ENCODE peak calls at places on chromosomes 2 and 18, in seven cellular contexts. T, B, L, Z, K, J and E are unnamed samples.

GRCh38 chr2:116988303-116988702 is 826.2 kb upstream of the DDX18 start:
- DNase-seq in Z (no peak), J (no peak), K (no peak), L (no peak), T (no peak), B (peak), E (no peak)

GRCh38 chr18:12282436-12283039 is 25.5 kb upstream of the TUBB6 start:
- DNase-seq in J (no peak), Z (no peak), L (no peak), T (no peak), B (peak), K (peak), E (no peak)

GRCh38 chr2:186771395-186771794 is 77.5 kb downstream of the FAM171B start:
- DNase-seq in T (no peak), L (no peak), J (no peak), K (peak), Z (no peak), B (no peak), E (no peak)

GRCh38 chr18:55321268-55322175 is 266.5 kb downstream of the TCF4 start:
- DNase-seq in K (peak), J (peak), L (no peak), B (peak), Z (peak), T (peak), E (peak)

GRCh38 chr18:49849331-49850217 is 36.2 kb upstream of the ACAA2 start:
- DNase-seq in J (no peak), T (peak), K (peak), L (peak), Z (no peak), B (peak), E (no peak)

GRCh38 chr18:49731860-49732311 is 81.4 kb downstream of the ACAA2 start:
- DNase-seq in J (no peak), Z (no peak), B (peak), K (no peak), T (no peak), L (no peak), E (no peak)

GRCh38 chr18:61676763-61677434 is 215.9 kb downstream of the RNF152 start:
- DNase-seq in Z (no peak), B (no peak), T (no peak), J (no peak), K (peak), L (no peak), E (no peak)

GRCh38 chr2:128260239-128261138 is 58.2 kb downstream of the HS6ST1 start:
- DNase-seq in L (peak), B (peak), Z (no peak), T (peak), K (peak), J (peak), E (no peak)

GRCh38 chr2:111662771-111663470 is 221.1 kb downstream of the ANAPC1 start:
- DNase-seq in Z (peak), J (no peak), T (no peak), L (no peak), B (peak), K (no peak), E (peak)

GRCh38 chr2:220219371-220219770 is 591.9 kb downstream of the SLC4A3 start:
- DNase-seq in Z (no peak), J (no peak), T (peak), K (no peak), L (no peak), B (peak), E (no peak)

GRCh38 chr2:172427990-172428840 is 829 bp downstream of the ITGA6 start:
- DNase-seq in J (peak), Z (peak), L (no peak), B (no peak), K (no peak), T (no peak), E (peak)

GRCh38 chr18:62957885-62958472 is 242.6 kb downstream of the PHLPP1 start:
- DNase-seq in Z (peak), B (peak), L (peak), K (peak), T (no peak), J (peak), E (peak)

GRCh38 chr2:142734770-142735169 is 142.7 kb upstream of the KYNU start:
- DNase-seq in L (no peak), B (peak), T (no peak), J (no peak), Z (no peak), K (no peak), E (no peak)

GRCh38 chr2:237092506-237092905 is 6.8 kb downstream of the COPS8 start:
- DNase-seq in Z (no peak), T (no peak), B (no peak), K (no peak), L (no peak), J (no peak), E (no peak)

GRCh38 chr2:184628051-184628450 is 29.7 kb downstream of the ZNF804A start:
- DNase-seq in K (no peak), T (no peak), L (no peak), J (no peak), Z (no peak), B (no peak), E (no peak)

GRCh38 chr18:74477771-74478170 is 18.4 kb upstream of the CNDP2 start:
- DNase-seq in B (no peak), Z (no peak), T (no peak), K (no peak), J (no peak), L (no peak), E (no peak)

GRCh38 chr18:69664399-69664798 is 263.7 kb downstream of the DOK6 start:
- DNase-seq in T (no peak), L (no peak), K (no peak), B (no peak), J (no peak), Z (no peak), E (no peak)

GRCh38 chr2:234447189-234447588 is 49.7 kb downstream of the ARL4C start:
- DNase-seq in L (no peak), J (no peak), T (peak), Z (no peak), B (no peak), K (no peak), E (no peak)

GRCh38 chr2:163351966-163352365 is 383.8 kb downstream of the FIGN start:
- DNase-seq in B (no peak), Z (no peak), T (no peak), J (no peak), L (no peak), K (no peak), E (no peak)

GRCh38 chr2:1584691-1585485 is 159.4 kb downstream of the PXDN start:
- DNase-seq in L (peak), B (no peak), T (no peak), K (peak), J (no peak), Z (no peak), E (no peak)

GRCh38 chr18:74290831-74291770 is 662 bp downstream of the CYB5A start:
- DNase-seq in J (no peak), B (peak), T (no peak), Z (peak), L (no peak), K (no peak), E (peak)

GRCh38 chr2:61633250-61633649 is 95.1 kb upstream of the XPO1 start:
- DNase-seq in T (no peak), B (no peak), Z (no peak), L (no peak), J (no peak), K (no peak), E (no peak)
- TF ChIP-seq CTCF in T (no peak), B (no peak), Z (peak), L (no peak), J (no peak), K (peak), E (no peak)

DNA sequence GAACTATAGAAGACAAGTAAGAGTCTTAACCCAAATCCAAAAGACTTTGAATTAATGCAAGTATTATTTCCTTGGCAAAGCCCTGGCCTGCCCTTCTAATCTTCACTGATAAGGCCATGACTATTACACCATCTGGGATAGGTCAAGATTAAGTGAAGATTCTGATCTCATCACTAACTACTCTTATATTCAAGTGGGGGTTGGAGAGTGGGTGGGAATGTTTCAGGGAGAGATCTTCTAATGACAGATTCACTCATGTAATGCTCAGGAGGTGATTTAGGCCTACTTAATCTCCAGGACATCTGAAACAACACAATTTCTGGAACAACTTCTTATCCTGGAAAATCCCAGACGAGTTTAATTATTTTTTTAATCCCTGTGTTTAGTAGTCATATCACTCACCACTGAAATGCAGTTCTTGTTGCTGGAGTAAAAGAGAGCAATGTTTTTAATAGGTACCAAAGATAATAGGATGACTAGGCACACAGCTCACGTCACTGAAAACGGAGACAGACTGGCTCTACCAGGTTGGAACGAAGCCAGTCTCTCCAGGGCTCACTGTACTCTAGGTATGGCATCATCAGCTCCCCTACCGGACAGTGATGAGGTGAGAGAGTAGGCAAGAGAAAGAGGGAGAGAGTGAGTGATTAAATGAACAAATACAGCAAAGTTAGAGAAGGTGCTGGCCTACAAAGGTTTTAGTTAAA is 133.1 kb downstream of the NCKAP5 start:
- DNase-seq in T (peak), J (no peak), Z (no peak), B (peak), K (peak), L (no peak), E (no peak)
- TF ChIP-seq CTCF in T (peak), J (no peak), Z (no peak), B (peak), K (peak), L (no peak), E (no peak)

GRCh38 chr2:199480966-199481365 is 23.2 kb upstream of the SATB2 start:
- DNase-seq in B (no peak), K (no peak), J (no peak), T (no peak), L (no peak), Z (no peak), E (no peak)

GRCh38 chr2:199490049-199490448 is 32.3 kb upstream of the SATB2 start:
- DNase-seq in L (no peak), Z (no peak), B (no peak), K (no peak), J (no peak), T (no peak), E (no peak)

GRCh38 chr2:199488772-199489400 is 31.1 kb upstream of the SATB2 start:
- DNase-seq in K (peak), Z (peak), J (peak), B (peak), L (peak), T (no peak), E (peak)

GRCh38 chr2:199485732-199486335 is 28.1 kb upstream of the SATB2 start:
- DNase-seq in L (peak), Z (peak), K (peak), T (no peak), B (peak), J (peak), E (peak)

DNA sequence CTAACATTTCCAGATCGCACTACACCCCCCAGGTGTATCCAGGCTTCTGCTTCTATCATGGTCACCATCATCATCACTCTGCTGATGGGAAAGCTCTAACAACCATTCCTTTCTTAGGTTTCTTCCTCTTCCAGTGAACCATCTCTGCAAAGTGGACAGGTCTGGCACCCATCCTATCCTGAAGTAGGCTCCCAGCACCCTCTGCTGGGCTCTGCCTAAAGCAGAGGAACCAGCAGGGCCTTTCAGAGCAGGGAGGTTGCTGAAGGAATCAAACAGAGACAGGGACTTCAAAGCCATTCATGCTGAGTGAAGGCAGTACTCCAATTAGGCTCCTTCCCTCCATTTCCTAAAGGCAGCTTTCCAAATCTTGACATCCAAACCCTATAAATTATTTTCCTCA is 27.2 kb upstream of the SATB2 start:
- DNase-seq in B (no peak), K (peak), Z (no peak), J (no peak), L (peak), T (no peak), E (peak)
- TF ChIP-seq CTCF in B (no peak), K (peak), Z (no peak), J (no peak), L (peak), T (no peak), E (peak)

GRCh38 chr2:26298286-26298637 is 47.7 kb upstream of the SELENOI start:
- DNase-seq in J (no peak), K (no peak), T (no peak), L (no peak), Z (no peak), B (no peak), E (no peak)

GRCh38 chr2:26297061-26297460 is 48.9 kb upstream of the SELENOI start:
- DNase-seq in L (no peak), K (no peak), T (no peak), Z (no peak), B (no peak), J (no peak), E (no peak)

GRCh38 chr2:26298638-26299393 is 47.1 kb upstream of the SELENOI start:
- DNase-seq in L (no peak), T (peak), Z (peak), K (peak), B (peak), J (no peak), E (peak)

GRCh38 chr2:26300234-26300641 is 45.7 kb upstream of the SELENOI start:
- DNase-seq in T (peak), J (no peak), B (peak), K (no peak), Z (peak), L (no peak), E (no peak)

GRCh38 chr2:26299488-26300092 is 46.4 kb upstream of the SELENOI start:
- DNase-seq in B (peak), J (peak), L (no peak), K (peak), T (no peak), Z (peak), E (peak)
- TF ChIP-seq CTCF in B (no peak), J (no peak), L (no peak), K (no peak), T (no peak), Z (no peak), E (no peak)

GRCh38 chr2:164655750-164656149 is 34.5 kb upstream of the GRB14 start:
- DNase-seq in B (no peak), Z (no peak), L (no peak), J (no peak), T (no peak), K (no peak), E (no peak)
- TF ChIP-seq CTCF in B (no peak), Z (no peak), L (no peak), J (no peak), T (no peak), K (peak), E (no peak)

GRCh38 chr2:241844066-241844728 is 14.5 kb downstream of the PDCD1 start:
- DNase-seq in L (peak), K (peak), T (no peak), Z (peak), B (peak), J (peak), E (peak)
- TF ChIP-seq CTCF in L (peak), K (no peak), T (no peak), Z (no peak), B (no peak), J (no peak), E (no peak)